ENCODE peak calls at places on chromosome 6, in eight cellular contexts. M, Z, R, B, F, W, G and V are unnamed samples.
A peak's percentile ranks its signal among the peaks of the same experiment; 100 is the strongest.

GRCh38 chr6:114648847-114649246 is 306.0 kb upstream of the HS3ST5 start:
- DNase-seq in W (no peak), M (no peak), R (no peak), G (no peak), F (no peak), Z (no peak), B (no peak), V (no peak)

GRCh38 chr6:41442800-41443501 is 103.2 kb upstream of the FOXP4 start:
- DNase-seq in F (no peak), B (no peak), Z (no peak), W (peak; percentile 89), R (no peak), M (no peak), G (peak; percentile 78), V (no peak)

GRCh38 chr6:98641929-98642328 is 192.4 kb upstream of the POU3F2 start:
- DNase-seq in R (peak; percentile 7), F (no peak), B (no peak), M (no peak), G (no peak), Z (no peak), W (no peak), V (no peak)

GRCh38 chr6:16316741-16317251 is 78.4 kb downstream of the GMPR start:
- DNase-seq in B (no peak), G (no peak), F (peak; percentile 81), R (peak; percentile 48), M (peak; percentile 49), Z (peak; percentile 16), W (no peak), V (no peak)

GRCh38 chr6:35730745-35731413 is 6.0 kb upstream of the ARMC12 start:
- DNase-seq in Z (no peak), M (no peak), R (no peak), F (no peak), W (no peak), G (no peak), B (no peak), V (no peak)

GRCh38 chr6:72841195-72841594 is 219.3 kb downstream of the KCNQ5 start:
- DNase-seq in R (no peak), Z (no peak), F (no peak), B (no peak), M (no peak), G (no peak), W (no peak), V (no peak)

GRCh38 chr6:130900913-130901312 is 73.7 kb downstream of the SMLR1 start:
- DNase-seq in R (no peak), M (no peak), B (no peak), W (peak; percentile 39), Z (no peak), F (no peak), G (no peak), V (no peak)

GRCh38 chr6:134454794-134455193 is 136.9 kb upstream of the SGK1 start:
- DNase-seq in M (no peak), W (no peak), Z (no peak), R (no peak), F (no peak), G (no peak), B (no peak), V (no peak)

GRCh38 chr6:169777896-169778295 is 26.5 kb downstream of the ERMARD start:
- DNase-seq in B (no peak), Z (no peak), R (no peak), W (no peak), G (no peak), M (no peak), F (no peak), V (no peak)

GRCh38 chr6:33700391-33701050 is 11.0 kb downstream of the UQCC2 start:
- DNase-seq in M (peak; percentile 71), Z (peak; percentile 67), G (peak; percentile 86), F (peak; percentile 93), B (peak; percentile 70), W (no peak), R (peak; percentile 70), V (no peak)